ENCODE peak calls at places on chromosome 7, in four cellular contexts. G is lung; K is CD4-positive, alpha-beta memory T cell; N is naive thymus-derived CD4-positive, alpha-beta T cell. I is an unnamed sample.

GRCh38 chr7:76011437-76011836 is 17.0 kb upstream of the TMEM120A start:
- DNase-seq in K (no peak), N (no peak), G (no peak), I (peak)

GRCh38 chr7:20306499-20306946 is 24.2 kb upstream of the ITGB8 start:
- DNase-seq in N (no peak), G (no peak), K (no peak), I (no peak)

GRCh38 chr7:21912305-21912704 is 33.4 kb downstream of the CDCA7L start:
- DNase-seq in N (no peak), K (no peak), G (no peak), I (peak)

GRCh38 chr7:153027210-153027609 is 267.7 kb downstream of the ACTR3B start:
- DNase-seq in K (no peak), N (no peak), G (no peak), I (no peak)

GRCh38 chr7:77566421-77566820 is 29.3 kb downstream of the PTPN12 start:
- DNase-seq in N (no peak), K (no peak), G (no peak), I (no peak)

GRCh38 chr7:139857791-139858190 is 28.7 kb downstream of the TBXAS1 start:
- DNase-seq in N (no peak), K (no peak), G (no peak), I (no peak)

GRCh38 chr7:129150199-129150996 is 5.9 kb downstream of the TSPAN33 start:
- DNase-seq in K (no peak), G (no peak), N (no peak), I (no peak)

GRCh38 chr7:121107923-121108498 is 119.5 kb downstream of the CPED1 start:
- DNase-seq in G (no peak), K (peak), N (peak), I (peak)

GRCh38 chr7:10845225-10845624 is 128.4 kb upstream of the PHF14 start:
- DNase-seq in G (no peak), N (no peak), K (no peak), I (no peak)

GRCh38 chr7:16318989-16319915 is 102.1 kb downstream of the CRPPA start:
- DNase-seq in G (no peak), N (no peak), K (no peak), I (no peak)

GRCh38 chr7:34153680-34154270 is 248.4 kb downstream of the BMPER start:
- DNase-seq in G (no peak), N (no peak), K (no peak), I (peak)

GRCh38 chr7:83410989-83411591 is 237.8 kb downstream of the SEMA3E start:
- DNase-seq in N (no peak), G (no peak), K (no peak), I (peak)

GRCh38 chr7:11185179-11185578 is 211.5 kb downstream of the PHF14 start:
- DNase-seq in K (no peak), G (no peak), N (no peak), I (no peak)

GRCh38 chr7:51029586-51030230 is 247.0 kb upstream of the GRB10 start:
- DNase-seq in G (no peak), K (no peak), N (no peak), I (peak)

GRCh38 chr7:121385800-121386179 is 10.3 kb downstream of the FAM3C start:
- DNase-seq in N (no peak), K (peak), G (no peak), I (no peak)

GRCh38 chr7:45940939-45941338 is 19.9 kb upstream of the IGFBP3 start:
- DNase-seq in N (no peak), G (no peak), K (no peak), I (no peak)
- H3K4me3 ChIP-seq in N (peak), G (no peak), K (peak), I (no peak)

GRCh38 chr7:28685660-28686417 is 272.3 kb downstream of the TRIL start:
- DNase-seq in N (no peak), K (no peak), G (peak), I (peak)

GRCh38 chr7:28684729-28685211 is 272.5 kb downstream of the CREB5 start:
- DNase-seq in G (no peak), K (no peak), N (no peak), I (no peak)

GRCh38 chr7:28687631-28688030 is 270.5 kb downstream of the TRIL start:
- DNase-seq in G (no peak), N (no peak), K (no peak), I (no peak)

GRCh38 chr7:28685291-28685659 is 272.9 kb downstream of the TRIL start:
- DNase-seq in K (no peak), G (no peak), N (no peak), I (no peak)

DNA sequence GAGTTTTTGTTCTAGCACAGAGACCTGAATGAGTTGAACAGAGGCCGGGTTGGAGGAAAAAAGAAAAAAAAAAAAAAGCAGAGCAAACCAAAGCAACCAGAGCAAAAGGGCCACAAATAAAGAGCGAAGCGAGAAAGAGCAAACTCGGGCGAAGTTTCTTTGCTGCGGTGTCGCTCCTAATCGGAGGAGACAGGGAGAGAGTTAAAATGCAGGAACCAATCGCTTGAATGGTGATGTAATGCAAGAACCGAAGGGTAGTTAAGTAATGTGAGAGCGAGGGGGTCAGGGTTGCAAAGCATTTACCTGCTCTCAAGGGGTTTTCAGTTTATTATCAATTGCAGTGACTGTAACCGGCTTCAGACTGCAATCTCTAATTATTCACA is 271.7 kb downstream of the TRIL start:
- DNase-seq in K (no peak), G (no peak), N (no peak), I (peak)
- H3K4me3 ChIP-seq in K (no peak), G (peak), N (no peak), I (peak)

GRCh38 chr7:94834359-94834758 is 73.0 kb upstream of the PPP1R9A start:
- DNase-seq in G (no peak), N (no peak), K (no peak), I (no peak)

GRCh38 chr7:94829987-94830386 is 77.4 kb upstream of the PPP1R9A start:
- DNase-seq in G (no peak), K (no peak), N (no peak), I (no peak)

DNA sequence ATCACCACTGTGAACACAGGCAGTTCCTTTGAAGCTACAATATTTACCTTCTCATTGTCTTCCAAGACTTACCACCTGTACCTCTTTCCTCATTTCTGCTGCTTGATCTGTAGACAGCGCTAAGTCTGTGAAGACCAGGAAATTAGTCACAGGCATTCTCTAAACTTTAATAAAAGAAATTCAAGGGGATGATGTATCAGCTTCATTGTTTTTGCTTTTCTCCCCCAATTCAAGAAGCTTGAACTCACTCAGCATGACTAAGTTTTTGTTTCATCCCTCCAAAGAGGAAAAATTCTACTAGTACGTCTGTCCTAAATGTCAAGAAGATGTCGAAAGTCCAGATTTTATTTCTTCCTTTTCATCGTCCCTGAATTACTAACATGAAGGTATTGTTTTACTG is 75.3 kb upstream of the PPP1R9A start:
- DNase-seq in N (no peak), G (no peak), K (no peak), I (no peak)
- H3K4me3 ChIP-seq in N (no peak), G (no peak), K (no peak), I (no peak)

GRCh38 chr7:150515248-150515647 is 576 bp downstream of the GIMAP7 start:
- DNase-seq in N (no peak), G (no peak), K (no peak), I (no peak)
- H3K4me3 ChIP-seq in N (peak), G (peak), K (peak), I (no peak)

GRCh38 chr7:130560972-130561371 is 69.1 kb downstream of the MEST start:
- DNase-seq in G (no peak), N (peak), K (no peak), I (no peak)

GRCh38 chr7:130566898-130567280 is 75.0 kb downstream of the MEST start:
- DNase-seq in G (no peak), K (no peak), N (no peak), I (no peak)

DNA sequence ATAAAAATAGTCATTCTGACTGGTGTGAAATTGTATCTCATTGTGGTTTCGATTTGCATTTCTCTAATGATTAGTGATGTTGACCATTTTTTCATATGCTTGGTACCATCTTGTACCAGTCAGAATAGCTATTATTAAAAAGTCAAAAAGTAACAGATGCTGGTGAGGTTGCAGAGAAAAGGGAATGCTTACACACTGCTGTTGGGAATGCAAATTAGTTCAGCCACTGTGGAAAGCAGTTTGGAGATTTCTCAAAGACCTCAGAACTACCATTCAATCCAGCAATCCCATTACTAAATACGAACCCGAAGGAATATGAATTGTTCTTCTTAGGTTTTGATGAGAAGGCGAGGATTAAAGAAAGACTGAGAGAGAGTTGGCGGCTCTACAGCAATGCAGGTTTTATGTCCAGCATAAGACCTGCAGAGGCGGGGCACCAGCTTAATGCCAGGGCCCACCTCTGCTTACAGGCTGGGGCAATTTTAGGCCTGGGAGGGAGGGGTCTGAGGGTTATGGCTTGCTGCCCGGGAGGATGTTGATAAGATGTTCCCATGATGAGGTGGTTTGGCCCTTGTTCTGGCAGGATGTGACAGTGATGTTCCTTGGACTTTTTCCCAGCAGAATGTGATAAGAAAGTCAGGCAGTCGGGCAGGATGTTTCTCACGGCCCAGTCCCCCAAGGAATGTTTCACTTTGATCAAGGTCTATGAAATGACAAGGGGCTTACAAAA is 74.4 kb downstream of the MEST start:
- DNase-seq in N (no peak), K (no peak), G (peak), I (no peak)
- H3K4me3 ChIP-seq in N (no peak), K (no peak), G (no peak), I (no peak)

GRCh38 chr7:24830440-24831050 is 73.3 kb upstream of the GSDME start:
- DNase-seq in K (no peak), G (no peak), N (no peak), I (no peak)
- H3K4me3 ChIP-seq in K (no peak), G (no peak), N (no peak), I (no peak)

GRCh38 chr7:113715981-113716870 is 202.6 kb downstream of the PPP1R3A start:
- DNase-seq in G (no peak), N (no peak), K (no peak), I (no peak)
- H3K4me3 ChIP-seq in G (no peak), N (no peak), K (no peak), I (no peak)

DNA sequence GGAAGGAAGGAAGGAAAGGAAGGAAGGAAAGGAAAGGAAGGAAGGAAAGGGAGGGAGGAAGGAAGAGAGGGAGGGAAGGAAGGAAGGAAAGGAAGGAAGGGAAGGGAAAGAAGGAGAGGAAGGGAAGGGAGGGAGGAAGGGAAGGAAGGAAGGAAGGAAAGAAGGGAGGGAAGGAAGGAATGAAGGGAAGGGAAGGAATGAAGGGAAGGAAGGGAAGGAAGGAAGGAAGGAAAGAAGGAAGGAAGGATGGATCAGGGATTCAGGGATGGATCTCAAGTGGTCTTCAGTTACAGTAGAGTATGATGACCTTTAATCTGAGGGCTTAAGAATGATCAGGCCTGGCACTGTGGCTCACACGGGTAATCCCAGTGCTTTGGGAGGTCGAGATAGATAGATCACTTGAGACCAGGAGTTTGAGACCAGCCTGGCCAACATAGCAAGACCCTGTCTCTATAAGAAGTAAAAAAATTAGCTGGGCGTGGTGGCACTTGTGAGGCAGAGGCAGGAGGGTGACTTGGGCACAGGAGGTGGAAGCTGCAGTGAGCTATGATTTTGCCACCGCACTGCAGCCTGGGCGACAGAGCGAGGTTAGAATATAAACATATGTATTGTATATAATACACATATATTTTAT is 760 bp upstream of the FOXK1 start:
- DNase-seq in G (no peak), N (no peak), K (no peak), I (no peak)
- H3K4me3 ChIP-seq in G (no peak), N (peak), K (peak), I (peak)

GRCh38 chr7:28554791-28555471 is 142.6 kb downstream of the CREB5 start:
- DNase-seq in K (no peak), G (no peak), N (no peak), I (no peak)
- H3K4me3 ChIP-seq in K (no peak), G (no peak), N (no peak), I (no peak)

GRCh38 chr7:4774007-4774406 is 1.4 kb upstream of the AP5Z1 start:
- DNase-seq in K (no peak), G (no peak), N (no peak), I (no peak)
- H3K4me3 ChIP-seq in K (no peak), G (no peak), N (no peak), I (peak)

I was measured in adipocyte.